ENCODE peak calls at places on chromosomes 4 and X, in four cellular contexts. I, S, C and F are unnamed samples.

GRCh38 chr4:47368211-47368610 is 95.3 kb downstream of the COMMD8 start:
- DNase-seq in C (no peak), I (no peak), S (no peak), F (no peak)

GRCh38 chr4:83362492-83363329 is 28.1 kb upstream of the HPSE start:
- DNase-seq in C (no peak), I (no peak), S (no peak), F (no peak)

GRCh38 chr4:153798436-153798835 is 9.6 kb upstream of the SFRP2 start:
- DNase-seq in C (no peak), I (no peak), S (no peak), F (no peak)

GRCh38 chr4:138562544-138562961 is 320.4 kb upstream of the SLC7A11 start:
- DNase-seq in C (no peak), S (no peak), I (no peak), F (no peak)

GRCh38 chr4:10040049-10040892 is 19.0 kb upstream of the SLC2A9 start:
- DNase-seq in C (no peak), I (no peak), S (no peak), F (peak; percentile 17)

GRCh38 chr4:138236035-138236434 is 6.1 kb downstream of the SLC7A11 start:
- DNase-seq in I (no peak), C (no peak), S (no peak), F (no peak)

GRCh38 chr4:108449139-108449538 is 171.2 kb upstream of the RPL34 start:
- DNase-seq in I (no peak), S (no peak), C (no peak), F (no peak)

GRCh38 chr4:124199755-124200154 is 512.8 kb downstream of the ANKRD50 start:
- DNase-seq in I (no peak), S (no peak), C (no peak), F (no peak)

GRCh38 chr4:145285928-145286327 is 105.5 kb upstream of the OTUD4 start:
- DNase-seq in S (no peak), I (no peak), C (no peak), F (no peak)

GRCh38 chr4:15482346-15482745 is 12.7 kb downstream of the CC2D2A start:
- DNase-seq in C (no peak), S (no peak), I (no peak), F (no peak)

GRCh38 chr4:15478724-15479088 is 9.0 kb downstream of the CC2D2A start:
- DNase-seq in S (no peak), C (no peak), I (no peak), F (no peak)

GRCh38 chr4:15479089-15479912 is 9.6 kb downstream of the CC2D2A start:
- DNase-seq in S (peak; percentile 55), I (peak; percentile 68), C (no peak), F (peak; percentile 83)

GRCh38 chr4:15482842-15483241 is 13.2 kb downstream of the CC2D2A start:
- DNase-seq in I (no peak), S (no peak), C (no peak), F (no peak)

GRCh38 chr4:15479913-15480185 is 10.2 kb downstream of the CC2D2A start:
- DNase-seq in S (no peak), I (no peak), C (no peak), F (no peak)
- H3K4me3 ChIP-seq in S (peak overlapping the region; percentile 9), I (peak overlapping the region; percentile 70), C (peak overlapping the region; percentile 48), F (peak overlapping the region; percentile 69)

GRCh38 chrX:133366735-133367134 is 48.6 kb downstream of the GPC4 start:
- DNase-seq in S (no peak), I (no peak), C (no peak), F (no peak)

GRCh38 chrX:133365886-133366611 is 49.2 kb downstream of the GPC4 start:
- DNase-seq in I (no peak), C (no peak), S (no peak), F (no peak)

GRCh38 chrX:133362538-133362937 is 52.8 kb downstream of the GPC4 start:
- DNase-seq in S (no peak), I (no peak), C (no peak), F (no peak)

GRCh38 chrX:133359466-133359865 is 55.8 kb downstream of the GPC4 start:
- DNase-seq in C (no peak), I (no peak), S (no peak), F (no peak)

GRCh38 chrX:133364201-133364600 is 51.1 kb downstream of the GPC4 start:
- DNase-seq in S (no peak), I (no peak), C (no peak), F (no peak)
- H3K27ac ChIP-seq in S (no peak overlapping the region), I (no peak overlapping the region), C (no peak overlapping the region), F (peak overlapping the region; percentile 66)

DNA sequence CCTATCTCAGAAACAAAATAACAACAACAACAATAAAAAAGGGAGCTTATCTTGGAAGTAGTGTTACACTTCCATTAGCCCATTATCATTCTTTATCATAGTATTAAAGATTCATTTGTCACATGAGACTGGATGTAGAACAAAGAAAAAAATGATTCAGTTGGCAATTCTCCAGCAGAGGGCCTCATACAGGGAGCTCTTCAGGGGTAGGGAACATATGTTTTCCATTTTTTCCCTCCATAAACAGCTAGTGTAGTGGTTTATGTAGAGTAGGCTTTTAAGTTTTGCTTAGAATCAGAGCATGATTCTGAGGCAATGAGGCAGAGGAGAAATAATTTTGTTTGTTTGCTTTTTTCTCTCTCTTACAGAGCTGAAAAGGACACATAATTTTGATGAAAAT is 5.8 kb downstream of the CPE start:
- DNase-seq in I (no peak), C (no peak), S (no peak), F (no peak)
- TF ChIP-seq CTCF in I (no peak), C (no peak), S (no peak), F (no peak)

DNA sequence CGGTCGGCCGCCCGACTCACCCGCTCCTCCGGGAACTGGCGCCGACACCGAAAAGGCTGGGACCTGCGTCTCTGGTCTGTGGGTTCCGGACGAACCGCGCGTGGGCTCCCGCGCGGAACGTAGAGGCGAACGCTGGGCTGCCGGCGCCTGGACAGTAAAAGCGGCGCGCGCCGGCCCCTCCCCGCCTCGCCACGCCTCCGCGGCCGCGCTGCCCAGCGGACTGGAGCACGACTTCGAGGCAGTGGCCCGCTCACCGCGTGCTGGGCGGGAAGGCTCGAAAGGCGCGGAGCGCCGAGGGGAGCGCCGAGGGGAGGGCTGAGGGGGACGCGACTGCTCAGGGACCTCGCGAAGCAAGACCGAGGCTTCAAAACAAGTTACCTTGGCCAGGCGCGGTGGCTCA is at the start of gene TAF7L:
- DNase-seq in S (no peak), C (no peak), I (no peak), F (no peak)
- H3K4me3 ChIP-seq in S (no peak within 1 kb of the TSS), C (peak within 1 kb of the TSS; percentile 36), I (peak within 1 kb of the TSS; percentile 33), F (peak within 1 kb of the TSS; percentile 54)

DNA sequence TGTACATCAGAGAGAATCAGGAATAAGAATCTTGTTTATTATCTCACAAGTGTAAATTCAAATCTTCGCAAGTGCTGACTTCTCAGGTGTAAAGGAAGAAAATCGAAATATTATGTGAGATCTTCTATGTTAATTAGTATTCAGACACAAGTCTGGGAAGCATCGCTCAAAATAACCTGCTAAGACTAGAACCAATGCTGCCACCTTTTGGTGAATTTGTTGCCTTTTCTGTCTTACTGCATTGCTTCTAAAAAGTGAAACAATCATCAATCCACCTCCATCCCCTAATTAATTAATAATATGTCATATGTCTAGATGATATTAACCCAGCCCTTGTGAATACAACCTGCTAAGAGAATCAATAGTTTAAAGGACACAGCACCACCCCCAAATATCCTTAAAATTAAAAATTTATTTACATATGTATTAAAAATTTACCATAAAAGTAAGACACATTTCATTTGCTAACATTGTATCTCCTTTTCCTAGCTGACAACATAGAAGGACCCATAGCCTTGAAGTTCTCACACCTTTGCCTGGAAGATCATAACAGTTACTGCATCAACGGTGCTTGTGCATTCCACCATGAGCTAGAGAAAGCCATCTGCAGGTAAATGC is 3.5 kb downstream of the EPGN start:
- DNase-seq in C (no peak), I (no peak), S (no peak), F (no peak)
- H3K27ac ChIP-seq in C (no peak overlapping the region), I (no peak overlapping the region), S (no peak overlapping the region), F (no peak overlapping the region)

DNA sequence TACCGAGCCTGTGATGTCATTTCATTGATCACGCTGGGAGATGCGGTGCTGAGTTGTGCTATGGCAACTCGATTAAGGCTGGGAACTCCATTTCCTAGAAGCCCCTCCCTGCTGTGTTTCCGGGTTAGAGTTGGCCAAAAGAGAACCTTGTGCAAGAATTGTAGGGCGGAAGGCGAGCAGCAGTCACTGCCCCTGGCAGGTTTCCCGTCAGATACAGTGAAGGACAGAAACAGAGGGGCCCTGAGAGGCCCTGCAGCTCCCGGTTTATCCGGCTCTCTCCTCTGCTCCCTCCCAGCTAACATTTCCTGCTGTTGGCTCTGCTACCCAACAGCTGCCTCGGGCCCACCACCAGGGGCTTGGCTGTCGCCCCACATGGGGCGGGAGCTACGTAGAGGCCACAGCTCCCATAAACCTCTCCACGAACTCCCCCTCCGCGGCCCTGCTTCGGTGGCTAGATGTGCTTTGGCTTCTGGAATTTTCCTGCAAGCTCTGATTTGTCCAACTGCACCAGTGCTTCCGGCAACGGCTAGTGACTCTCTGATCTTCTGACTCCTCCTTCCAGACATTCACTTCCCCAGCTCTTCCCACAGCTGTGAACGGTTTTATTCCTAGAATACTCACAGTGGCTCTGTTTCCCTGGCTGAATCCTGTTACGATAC is 74.9 kb upstream of the USP9X start:
- DNase-seq in S (peak; percentile 82), I (peak; percentile 66), C (peak; percentile 73), F (peak; percentile 85)
- TF ChIP-seq CTCF in S (no peak), I (no peak), C (peak; percentile 24), F (no peak)

GRCh38 chr4:121113680-121114079 is 41.3 kb upstream of the NDNF start:
- DNase-seq in C (no peak), I (no peak), S (no peak), F (no peak)
- H3K4me3 ChIP-seq in C (no peak overlapping the region), I (no peak overlapping the region), S (no peak overlapping the region), F (no peak overlapping the region)